ENCODE peak calls at places on chromosome 1, in four cellular contexts. O, H, C and M are unnamed samples.
A peak's percentile ranks its signal among the peaks of the same experiment; 100 is the strongest.

GRCh38 chr1:94475232-94475631 is 57.0 kb downstream of the ABCD3 start:
- DNase-seq in O (no peak), H (no peak), C (no peak), M (no peak)

GRCh38 chr1:212607924-212608208 is 695 bp upstream of the ATF3 start:
- DNase-seq in O (no peak), H (no peak), C (no peak), M (no peak)

GRCh38 chr1:162690672-162691434 is 58.6 kb downstream of the DDR2 start:
- DNase-seq in O (peak; percentile 94), H (peak; percentile 15), C (peak; percentile 37), M (no peak)

GRCh38 chr1:163535807-163536206 is 214.1 kb downstream of the NUF2 start:
- DNase-seq in O (peak; percentile 19), H (peak; percentile 46), C (peak; percentile 39), M (peak; percentile 45)

GRCh38 chr1:59604191-59604590 is 210.6 kb upstream of the HOOK1 start:
- DNase-seq in O (peak; percentile 46), H (no peak), C (peak; percentile 8), M (no peak)

GRCh38 chr1:37096523-37096922 is 62.2 kb upstream of the GRIK3 start:
- DNase-seq in O (no peak), H (no peak), C (peak; percentile 36), M (peak; percentile 79)

GRCh38 chr1:221965252-221965651 is 223.4 kb upstream of the DUSP10 start:
- DNase-seq in O (peak; percentile 37), H (no peak), C (no peak), M (no peak)

GRCh38 chr1:64000021-64000420 is 203.4 kb upstream of the UBE2U start:
- DNase-seq in O (peak; percentile 77), H (no peak), C (no peak), M (no peak)

GRCh38 chr1:30761312-30762151 is 4.0 kb upstream of the LAPTM5 start:
- DNase-seq in O (peak; percentile 61), H (no peak), C (no peak), M (no peak)

GRCh38 chr1:156012051-156012817 is 8.5 kb downstream of the SSR2 start:
- DNase-seq in O (no peak), H (no peak), C (no peak), M (no peak)

GRCh38 chr1:15975358-15975804 is 520 bp downstream of the ZBTB17 start:
- DNase-seq in O (peak; percentile 59), H (peak; percentile 83), C (peak; percentile 89), M (peak; percentile 81)
- H2AFZ ChIP-seq in O (no peak overlapping the region), H (peak overlapping the region; percentile 89), C (peak overlapping the region; percentile 87), M (peak overlapping the region; percentile 33)

DNA sequence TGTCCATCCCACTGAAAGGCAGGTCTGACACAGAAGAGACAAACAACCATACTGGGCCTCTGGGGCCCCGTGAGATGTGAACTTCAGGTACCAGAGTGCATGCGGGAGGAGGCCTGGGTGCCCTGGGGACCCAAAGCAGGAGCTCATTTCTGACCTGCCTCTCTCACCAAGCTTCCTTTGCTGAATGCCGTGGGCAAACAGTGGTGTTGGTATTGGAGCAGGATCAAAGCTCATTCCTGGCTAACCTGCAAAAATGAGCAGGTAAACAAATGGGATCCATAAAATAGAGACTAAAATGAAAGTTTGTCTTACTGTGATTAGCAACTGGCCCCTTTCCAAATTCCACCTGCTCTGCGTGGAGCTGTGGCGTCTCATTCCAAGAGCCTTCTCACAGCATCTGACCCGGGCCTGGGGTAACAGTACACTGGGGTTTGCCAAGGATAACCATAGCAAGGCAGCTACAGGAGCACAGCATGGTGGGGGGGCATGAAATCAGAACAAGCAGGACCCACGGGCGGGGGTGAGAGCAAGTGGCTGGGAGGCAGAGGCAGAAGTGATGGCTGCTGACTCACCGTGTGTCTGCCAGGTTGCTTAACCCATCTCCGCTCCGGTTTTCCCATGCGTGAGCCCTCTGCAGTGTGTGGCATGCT is 103.6 kb downstream of the KIF26B start:
- DNase-seq in O (peak; percentile 39), H (peak; percentile 48), C (no peak), M (no peak)
- H3K27me3 ChIP-seq in O (no peaks in the 10 kb centered on the region), H (no peaks in the 10 kb centered on the region), C (no peaks in the 10 kb centered on the region), M (no peaks in the 10 kb centered on the region)

DNA sequence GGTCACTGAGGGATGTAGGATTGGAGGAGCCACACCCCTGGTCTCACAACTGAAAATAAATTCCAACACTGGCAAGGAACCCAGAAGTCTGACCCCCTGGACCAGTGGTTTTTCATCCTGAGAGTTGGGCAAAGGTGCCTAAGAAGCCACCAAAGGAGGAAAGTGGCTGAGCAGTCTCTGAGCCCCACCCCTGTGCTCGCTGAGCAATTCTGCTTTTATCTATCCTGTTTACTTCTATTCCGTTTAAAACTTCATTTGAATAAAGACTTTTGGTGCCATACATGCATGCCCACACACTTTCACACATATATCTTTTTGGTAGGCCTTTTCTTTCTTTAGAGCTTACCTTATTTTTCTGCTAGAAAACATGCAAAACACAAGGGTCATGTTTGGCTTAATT is 13.9 kb upstream of the CD53 start:
- DNase-seq in O (no peak), H (no peak), C (no peak), M (no peak)
- H2AFZ ChIP-seq in O (no peak overlapping the region), H (no peak overlapping the region), C (no peak overlapping the region), M (no peak overlapping the region)

DNA sequence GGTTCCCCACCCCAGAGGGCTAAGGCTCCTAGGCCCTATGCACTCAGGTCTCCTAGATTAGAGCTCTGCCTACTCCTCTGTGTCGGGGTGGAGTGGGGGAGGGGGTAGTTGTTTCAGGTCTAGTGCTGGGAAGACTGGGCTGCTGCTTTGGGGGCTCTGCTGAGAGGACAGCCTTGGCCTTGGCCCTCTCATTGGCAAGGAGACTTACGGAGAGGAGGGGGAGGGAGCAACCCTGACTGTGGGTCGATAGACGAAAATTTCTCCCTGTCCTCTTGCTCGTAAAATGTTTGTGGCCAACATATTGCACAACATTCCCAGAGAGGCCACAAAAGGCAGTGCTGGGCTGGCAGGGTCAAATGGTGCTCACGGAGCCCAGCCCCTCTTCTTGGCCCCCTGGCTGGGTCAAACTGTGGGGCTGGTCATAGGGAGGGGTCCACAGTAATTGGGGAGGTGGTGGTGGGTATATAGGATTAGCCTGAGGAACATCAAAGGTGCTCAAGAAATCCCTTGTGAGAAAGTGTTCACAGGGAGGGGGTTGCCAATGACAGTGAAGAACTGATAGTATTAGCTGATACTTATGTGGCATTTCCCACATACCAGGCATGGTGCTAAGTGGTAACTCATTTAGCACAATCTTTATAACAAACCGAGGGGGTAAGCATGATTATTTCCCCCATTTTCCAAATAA is 8.5 kb upstream of the DMBX1 start:
- DNase-seq in O (no peak), H (no peak), C (no peak), M (no peak)
- H3K27me3 ChIP-seq in O (peaks cover 31% of the 10 kb centered on the region), H (peaks cover 69% of the 10 kb centered on the region), C (peaks cover 100% of the 10 kb centered on the region), M (no peaks in the 10 kb centered on the region)